ENCODE peak calls at places on chromosome 22, in nine cellular contexts. C is progenitor cell of endocrine pancreas, A is heart left ventricle, S is H4, B is uterus, Z is ACHN, R is hypothalamus, N is nucleus accumbens, W is amniotic stem cell. T is an unnamed sample.

GRCh38 chr22:17808688-17809403 is 34.6 kb upstream of the BID start:
- DNase-seq in Z (no peak), S (no peak), B (no peak), C (no peak), W (no peak), R (no peak), N (no peak), A (no peak), T (no peak)

GRCh38 chr22:37708580-37709444 is 12.0 kb downstream of the TRIOBP start:
- DNase-seq in R (no peak), S (no peak), W (no peak), B (no peak), Z (no peak), C (no peak), N (no peak), A (no peak), T (no peak)

GRCh38 chr22:37822079-37822833 is 926 bp upstream of the GALR3 start:
- DNase-seq in A (no peak), Z (no peak), S (no peak), W (no peak), N (no peak), C (no peak), B (no peak), R (no peak), T (no peak)

GRCh38 chr22:43592470-43592869 is 180.7 kb downstream of the MPPED1 start:
- DNase-seq in C (no peak), S (no peak), Z (no peak), B (no peak), W (no peak), A (no peak), N (no peak), R (peak; percentile 6), T (no peak)

GRCh38 chr22:49026476-49027121 is 801.1 kb downstream of the BRD1 start:
- DNase-seq in N (peak; percentile 17), A (no peak), S (no peak), Z (no peak), C (no peak), B (no peak), R (peak; percentile 39), W (no peak), T (peak; percentile 73)

GRCh38 chr22:40001800-40002577 is 7.2 kb downstream of the FAM83F start:
- DNase-seq in N (no peak), W (no peak), C (no peak), S (no peak), Z (no peak), A (no peak), B (no peak), R (no peak), T (no peak)

GRCh38 chr22:50306753-50307749 is at the start of gene PLXNB2:
- DNase-seq in C (peak; percentile 70), R (peak; percentile 81), W (no peak), S (peak; percentile 63), B (peak; percentile 83), N (peak; percentile 76), A (peak; percentile 87), Z (peak; percentile 55), T (peak; percentile 89)

GRCh38 chr22:22376352-22376706 is 131.7 kb downstream of the VPREB1 start:
- DNase-seq in Z (no peak), W (no peak), S (no peak), C (no peak), B (no peak), N (no peak), R (no peak), A (no peak), T (no peak)

GRCh38 chr22:40436460-40437431 is 66.4 kb downstream of the SGSM3 start:
- DNase-seq in R (no peak), W (no peak), C (no peak), A (no peak), S (no peak), Z (peak; percentile 51), N (no peak), B (peak; percentile 46), T (peak; percentile 93)

GRCh38 chr22:23178512-23179254 is 1.6 kb upstream of the BCR start:
- DNase-seq in S (peak; percentile 28), C (peak; percentile 64), R (peak; percentile 69), Z (peak; percentile 54), A (peak; percentile 61), B (peak; percentile 65), N (peak; percentile 29), W (no peak), T (peak; percentile 83)

GRCh38 chr22:31872209-31872608 is 72.1 kb upstream of the YWHAH start:
- DNase-seq in C (no peak), R (no peak), N (no peak), S (no peak), Z (peak; percentile 2), B (no peak), A (no peak), W (no peak), T (peak; percentile 47)

GRCh38 chr22:22838148-22838786 is 49.3 kb upstream of the IGLL5 start:
- DNase-seq in N (no peak), B (no peak), A (no peak), R (no peak), W (no peak), Z (no peak), C (no peak), S (no peak), T (no peak)

GRCh38 chr22:43186272-43187170 is at the start of gene TTLL12:
- DNase-seq in W (no peak), C (peak; percentile 61), S (no peak), N (peak; percentile 22), R (peak; percentile 64), A (peak; percentile 49), B (no peak), Z (peak; percentile 50), T (peak; percentile 85)

GRCh38 chr22:47163481-47163875 is 401.0 kb downstream of the TBC1D22A start:
- DNase-seq in R (no peak), Z (no peak), S (no peak), N (no peak), A (peak; percentile 13), W (no peak), C (no peak), B (peak; percentile 10), T (no peak)

GRCh38 chr22:32307617-32308016 is 50.0 kb upstream of the RFPL3 start:
- DNase-seq in N (no peak), Z (no peak), B (no peak), S (no peak), A (no peak), R (no peak), W (no peak), C (no peak), T (no peak)

GRCh38 chr22:37740455-37741311 is 43.8 kb downstream of the TRIOBP start:
- DNase-seq in Z (no peak), C (no peak), N (no peak), A (no peak), B (peak; percentile 45), W (no peak), R (no peak), S (no peak), T (no peak)